ENCODE peak calls at places on chromosome 11, in four cellular contexts. X is thyroid gland, E is right lobe of liver, I is BE2C. P is an unnamed sample.

GRCh38 chr11:72589802-72590761 is 84.1 kb downstream of the PDE2A start:
- DNase-seq in X (peak; percentile 46), E (no peak), I (peak; percentile 44), P (peak; percentile 81)

GRCh38 chr11:8905528-8906165 is 5.3 kb upstream of the AKIP1 start:
- DNase-seq in X (no peak), E (no peak), I (no peak), P (no peak)

GRCh38 chr11:67406969-67407699 is 3.3 kb downstream of the TBC1D10C start:
- DNase-seq in X (no peak), E (no peak), I (no peak), P (no peak)

GRCh38 chr11:63958013-63958412 is 16.4 kb upstream of the COX8A start:
- DNase-seq in X (no peak), E (no peak), I (no peak), P (no peak)

GRCh38 chr11:70785372-70785771 is 387.0 kb downstream of the CTTN start:
- DNase-seq in X (no peak), E (no peak), I (no peak), P (no peak)

GRCh38 chr11:84825140-84825539 is 802.0 kb downstream of the DLG2 start:
- DNase-seq in X (peak; percentile 2), E (no peak), I (no peak), P (no peak)

GRCh38 chr11:105181100-105181499 is 41.5 kb upstream of the CARD18 start:
- DNase-seq in X (no peak), E (no peak), I (peak; percentile 48), P (no peak)

GRCh38 chr11:118894192-118894591 is 10.5 kb downstream of the CXCR5 start:
- DNase-seq in X (no peak), E (no peak), I (no peak), P (no peak)

GRCh38 chr11:109196016-109196415 is 226.0 kb upstream of the C11orf87 start:
- DNase-seq in X (no peak), E (no peak), I (no peak), P (no peak)

GRCh38 chr11:72719144-72719543 is 33.1 kb downstream of the ARAP1 start:
- DNase-seq in X (no peak), E (no peak), I (no peak), P (no peak)

GRCh38 chr11:60305906-60306619 is 21.0 kb upstream of the MS4A6E start:
- DNase-seq in X (no peak), E (no peak), I (no peak), P (no peak)

GRCh38 chr11:77590194-77590591 is 440 bp downstream of the AQP11 start:
- DNase-seq in X (peak; percentile 53), E (peak; percentile 57), I (no peak), P (peak; percentile 42)

GRCh38 chr11:76617553-76618265 is 52.8 kb downstream of the LRRC32 start:
- DNase-seq in X (no peak), E (peak; percentile 20), I (no peak), P (no peak)

GRCh38 chr11:27552356-27552755 is 45.8 kb upstream of the LIN7C start:
- DNase-seq in X (no peak), E (no peak), I (no peak), P (no peak)

GRCh38 chr11:70481625-70482528 is 83.5 kb downstream of the CTTN start:
- DNase-seq in X (no peak), E (peak; percentile 84), I (no peak), P (no peak)

GRCh38 chr11:11409224-11409623 is 56.2 kb upstream of the CSNK2A3 start:
- DNase-seq in X (no peak), E (no peak), I (no peak), P (no peak)

GRCh38 chr11:88292156-88292844 is 45.2 kb downstream of the CTSC start:
- DNase-seq in X (peak; percentile 73), E (peak; percentile 84), I (peak; percentile 56), P (no peak)

GRCh38 chr11:2579315-2580060 is 120.3 kb downstream of the KCNQ1OT1 start:
- DNase-seq in X (peak; percentile 7), E (peak; percentile 37), I (peak; percentile 3), P (no peak)

GRCh38 chr11:106956887-106957505 is 61.3 kb downstream of the GUCY1A2 start:
- DNase-seq in X (no peak), E (no peak), I (no peak), P (peak; percentile 58)

GRCh38 chr11:12893787-12894672 is 115.1 kb upstream of the RASSF10 start:
- DNase-seq in X (peak; percentile 63), E (peak; percentile 53), I (peak; percentile 43), P (peak; percentile 84)

GRCh38 chr11:59767212-59767611 is 12.0 kb downstream of the STX3 start:
- DNase-seq in X (no peak), E (no peak), I (no peak), P (no peak)

GRCh38 chr11:16169541-16169940 is 186.8 kb downstream of the SOX6 start:
- DNase-seq in X (no peak), E (no peak), I (no peak), P (no peak)

GRCh38 chr11:33475999-33476398 is 218.8 kb downstream of the HIPK3 start:
- DNase-seq in X (peak; percentile 58), E (no peak), I (peak; percentile 4), P (no peak)

GRCh38 chr11:44608654-44609027 is 43.2 kb downstream of the CD82 start:
- DNase-seq in X (no peak), E (no peak), I (no peak), P (no peak)

GRCh38 chr11:27217948-27218410 is 145.0 kb downstream of the CCDC34 start:
- DNase-seq in X (peak; percentile 5), E (no peak), I (no peak), P (no peak)

GRCh38 chr11:103888541-103888951 is 147.9 kb upstream of the DDI1 start:
- DNase-seq in X (no peak), E (no peak), I (no peak), P (no peak)

GRCh38 chr11:66289548-66290331 is 797 bp upstream of the YIF1A start:
- DNase-seq in X (peak; percentile 79), E (no peak), I (no peak), P (no peak)

GRCh38 chr11:63289658-63290057 is 46.3 kb upstream of the SLC22A25 start:
- DNase-seq in X (no peak), E (no peak), I (no peak), P (no peak)

GRCh38 chr11:111395749-111396148 is 16.7 kb upstream of the POU2AF1 start:
- DNase-seq in X (no peak), E (no peak), I (no peak), P (no peak)

GRCh38 chr11:27237641-27238040 is 125.4 kb downstream of the CCDC34 start:
- DNase-seq in X (no peak), E (no peak), I (no peak), P (no peak)

GRCh38 chr11:60863550-60864521 is 3.5 kb upstream of the ZP1 start:
- DNase-seq in X (no peak), E (no peak), I (no peak), P (no peak)

GRCh38 chr11:46295312-46295995 is 18.0 kb downstream of the CREB3L1 start:
- DNase-seq in X (peak; percentile 75), E (no peak), I (peak; percentile 85), P (peak; percentile 91)

GRCh38 chr11:73326929-73327811 is 19.1 kb downstream of the ARHGEF17 start:
- DNase-seq in X (peak; percentile 51), E (no peak), I (no peak), P (no peak)

GRCh38 chr11:44005076-44005800 is 42.5 kb upstream of the ACCSL start:
- DNase-seq in X (no peak), E (peak; percentile 39), I (peak; percentile 40), P (peak; percentile 59)

DNA sequence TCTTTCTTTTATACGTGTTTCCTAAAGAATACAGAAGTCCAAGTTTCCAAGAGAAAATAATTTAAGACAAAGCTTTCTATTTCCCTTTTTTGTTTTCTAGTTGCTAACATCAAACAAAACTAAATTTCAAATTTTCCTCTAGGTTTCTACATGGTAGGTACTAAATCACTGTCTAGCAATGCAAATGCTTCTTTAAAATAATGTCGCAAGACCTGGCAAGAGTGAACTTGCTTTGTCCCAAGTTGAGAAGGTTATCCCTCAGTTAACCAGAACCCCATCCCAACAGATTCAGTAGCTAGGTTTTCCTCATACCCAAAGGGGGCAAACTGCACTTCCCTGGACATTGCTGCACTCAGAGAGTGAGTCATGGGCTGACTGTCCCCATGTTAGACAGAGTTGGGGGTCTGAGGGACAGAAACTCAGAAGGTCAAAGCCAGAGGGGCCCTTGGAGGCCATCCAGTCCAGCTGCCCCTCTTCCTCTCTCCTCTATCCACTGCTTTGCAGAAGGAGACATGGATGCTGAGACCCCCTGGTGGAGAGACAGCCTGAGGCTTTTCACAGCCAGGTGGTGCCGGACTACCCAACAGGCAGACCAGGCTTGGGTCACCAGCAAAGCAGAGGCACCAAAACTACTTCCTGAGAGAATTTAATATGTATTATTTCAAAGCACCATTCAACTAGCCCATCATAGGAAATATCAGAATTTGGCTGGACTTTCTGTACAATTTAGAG is 23.1 kb downstream of the OR2AT4 start:
- DNase-seq in X (no peak), E (no peak), I (peak; percentile 33), P (no peak)
- TF ChIP-seq CTCF in X (no peak), E (no peak), I (peak; percentile 62), P (no peak)

GRCh38 chr11:35412285-35412684 is 7.1 kb downstream of the SLC1A2 start:
- DNase-seq in X (no peak), E (no peak), I (no peak), P (no peak)
- TF ChIP-seq CTCF in X (no peak), E (peak; percentile 11), I (peak; percentile 56), P (no peak)

DNA sequence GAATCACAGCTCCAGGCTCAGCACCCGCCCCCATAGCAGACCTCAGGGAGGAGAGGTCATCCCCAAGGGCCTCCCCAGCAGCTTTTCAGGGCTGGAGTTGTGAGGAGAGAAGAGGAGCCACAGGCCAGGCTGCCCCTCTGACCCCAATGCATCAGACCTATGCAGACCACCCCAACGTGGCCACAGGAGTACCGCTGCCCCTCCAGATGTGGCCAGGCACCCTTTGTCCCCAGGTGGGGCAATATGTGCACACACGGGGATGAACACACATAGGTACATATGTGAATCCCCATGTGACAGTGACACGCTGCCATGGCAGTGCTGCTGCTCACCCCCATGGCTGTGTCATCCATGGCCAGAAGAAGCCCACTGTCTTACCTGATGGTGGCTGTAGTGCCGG is 10.9 kb downstream of the USH1C start:
- DNase-seq in X (no peak), E (no peak), I (no peak), P (no peak)
- TF ChIP-seq CTCF in X (no peak), E (no peak), I (no peak), P (no peak)

DNA sequence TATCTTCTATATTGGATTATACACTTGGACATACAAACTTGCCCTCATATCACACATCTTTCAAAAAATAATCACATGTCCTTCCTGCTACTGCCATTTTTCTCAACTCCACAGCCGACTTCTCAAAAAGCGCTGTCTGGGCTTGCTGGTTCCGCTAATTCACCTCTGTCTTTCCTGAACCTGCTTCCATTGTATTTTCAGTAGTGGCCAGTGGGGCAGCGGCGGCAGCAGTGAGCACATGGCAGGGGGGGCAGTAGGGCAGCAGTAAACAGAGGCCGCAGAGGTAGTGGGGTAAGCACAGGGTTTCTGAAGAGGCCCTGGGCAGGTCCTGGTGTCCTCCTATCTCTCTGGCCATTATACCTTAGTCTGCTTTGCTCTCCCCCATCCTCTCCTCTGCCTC is 126.3 kb downstream of the RRAS2 start:
- DNase-seq in X (no peak), E (no peak), I (no peak), P (no peak)
- TF ChIP-seq CTCF in X (no peak), E (no peak), I (peak; percentile 31), P (peak; percentile 24)

P was measured in glutamatergic neuron.